ENCODE peak calls at places on chromosome 13, in six cellular contexts. R is NT2/D1, B is thyroid gland, V is uterus, J is cardiac muscle cell, G is fibroblast of lung. Y is an unnamed sample. For H3K9me3, the result is how much of the 10 kb centered on the place peaks cover.

GRCh38 chr13:33080962-33081655 is 64.9 kb downstream of the KL start:
- DNase-seq in G (no peak), J (no peak), V (no peak), R (no peak), B (no peak), Y (no peak)

GRCh38 chr13:36131215-36131930 is at the start of gene DCLK1:
- DNase-seq in G (peak), J (peak), B (peak), V (peak), R (peak), Y (no peak)

GRCh38 chr13:44818016-44818415 is 171.3 kb downstream of the NUFIP1 start:
- DNase-seq in R (no peak), B (no peak), V (no peak), G (no peak), J (no peak), Y (no peak)

GRCh38 chr13:99347335-99347878 is 40.2 kb upstream of the GPR183 start:
- DNase-seq in R (no peak), G (no peak), B (no peak), V (no peak), J (no peak), Y (no peak)

GRCh38 chr13:80716610-80717081 is 375.7 kb upstream of the SPRY2 start:
- DNase-seq in R (peak), G (no peak), B (no peak), V (no peak), J (peak), Y (no peak)

GRCh38 chr13:106373304-106373988 is 162.0 kb downstream of the EFNB2 start:
- DNase-seq in R (no peak), V (no peak), G (peak), J (no peak), B (no peak), Y (no peak)

GRCh38 chr13:106083620-106084350 is 451.7 kb downstream of the EFNB2 start:
- DNase-seq in R (no peak), J (peak), G (peak), V (no peak), B (peak), Y (peak)

GRCh38 chr13:32940601-32941000 is 75.6 kb upstream of the KL start:
- DNase-seq in J (peak), B (no peak), G (peak), R (no peak), V (no peak), Y (no peak)

GRCh38 chr13:59409651-59410200 is 754.0 kb downstream of the DIAPH3 start:
- DNase-seq in B (no peak), G (peak), V (no peak), J (no peak), R (peak), Y (no peak)

GRCh38 chr13:26621731-26622401 is 64.4 kb downstream of the WASF3 start:
- DNase-seq in V (no peak), B (no peak), R (no peak), J (peak), G (no peak), Y (no peak)

GRCh38 chr13:20505405-20506366 is 20.0 kb downstream of the CRYL1 start:
- DNase-seq in V (no peak), R (no peak), B (no peak), J (no peak), G (no peak), Y (no peak)

GRCh38 chr13:80469841-80470378 is 129.0 kb upstream of the SPRY2 start:
- DNase-seq in R (no peak), G (peak), V (peak), B (peak), J (no peak), Y (no peak)

GRCh38 chr13:98301721-98302120 is 124.7 kb upstream of the RNF113B start:
- DNase-seq in B (no peak), R (no peak), J (no peak), V (no peak), G (peak), Y (no peak)

GRCh38 chr13:30577381-30577780 is 40.3 kb upstream of the USPL1 start:
- DNase-seq in V (no peak), G (peak), J (no peak), B (no peak), R (no peak), Y (no peak)

GRCh38 chr13:68099616-68100015 is 869.5 kb upstream of the PCDH9 start:
- DNase-seq in V (no peak), B (no peak), J (no peak), G (peak), R (no peak), Y (no peak)

GRCh38 chr13:109785892-109786450 is 412 bp downstream of the IRS2 start:
- DNase-seq in V (no peak), G (no peak), B (no peak), J (no peak), R (no peak), Y (no peak)

GRCh38 chr13:34943675-34944634 is 1.9 kb downstream of the NBEA start:
- DNase-seq in J (no peak), R (no peak), B (no peak), V (no peak), G (no peak), Y (no peak)
- H3K4me3 ChIP-seq in J (peak), R (peak), B (no peak), V (peak), G (peak), Y (no peak)

DNA sequence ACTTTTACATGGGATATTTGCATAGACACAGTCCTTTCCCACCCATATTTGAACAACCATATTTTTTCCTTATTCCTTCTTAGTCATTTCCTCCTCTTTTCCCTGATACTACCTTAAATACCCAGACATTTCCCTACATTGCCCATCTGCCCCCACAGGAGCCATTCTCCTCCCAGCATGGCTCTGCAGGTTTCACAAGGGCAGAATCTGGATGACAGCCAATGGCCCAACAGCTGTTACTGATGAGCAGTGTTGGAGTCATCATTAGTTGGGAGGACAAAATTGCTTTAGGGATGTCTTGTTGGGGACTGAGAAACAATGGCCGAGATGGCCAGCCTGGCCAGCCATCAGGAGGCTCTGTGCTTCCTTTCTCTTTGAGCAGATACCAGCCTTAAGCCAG is 209.5 kb downstream of the KLF5 start:
- DNase-seq in J (no peak), B (no peak), G (peak), V (no peak), R (no peak), Y (no peak)
- H3K9me3 ChIP-seq in J (under half), B (under half), G (under half), V (under half), R (under half), Y (under half)

DNA sequence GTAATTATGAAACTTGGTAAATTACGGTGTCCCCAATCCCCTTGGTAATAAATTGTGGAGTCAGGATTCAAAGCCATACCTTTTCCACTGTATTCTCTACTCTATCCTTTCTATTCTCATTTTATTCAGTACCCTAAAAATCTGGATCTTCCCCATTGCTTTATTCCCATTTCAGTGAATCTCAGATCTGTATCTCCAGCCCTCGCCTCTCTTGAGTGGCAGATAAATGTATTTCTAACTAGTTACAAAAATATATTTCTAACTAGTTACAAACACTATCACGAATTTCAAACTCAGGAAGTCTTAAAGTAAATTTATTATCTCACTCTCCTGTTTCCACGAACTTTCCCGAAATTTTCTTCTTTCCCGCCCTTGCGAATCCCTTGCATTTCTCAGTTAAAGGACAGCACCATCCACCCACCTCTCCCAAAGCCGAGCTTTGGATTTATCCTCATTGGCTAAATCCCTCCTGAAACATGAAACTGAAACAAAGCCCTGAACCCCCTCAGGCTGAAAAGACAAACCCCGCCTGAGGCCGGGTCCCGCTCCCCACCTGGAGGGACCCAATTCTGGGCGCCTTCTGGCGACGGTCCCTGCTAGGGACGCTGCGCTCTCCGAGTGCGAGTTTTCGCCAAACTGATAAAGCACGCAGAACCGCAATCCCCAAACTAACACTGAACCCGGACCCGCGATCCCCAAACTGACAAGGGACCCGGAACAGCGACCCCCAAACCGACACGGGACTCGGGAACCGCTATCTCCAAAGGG is 164.3 kb upstream of the PABPC3 start:
- DNase-seq in G (no peak), J (peak), V (no peak), B (no peak), R (no peak), Y (no peak)
- H3K4me3 ChIP-seq in G (peak), J (peak), V (no peak), B (no peak), R (no peak), Y (no peak)

GRCh38 chr13:49878682-49879081 is 57.5 kb downstream of the SPRYD7 start:
- DNase-seq in R (no peak), G (no peak), V (no peak), B (no peak), J (no peak), Y (no peak)
- H3K9me3 ChIP-seq in R (under half), G (under half), V (under half), B (under half), J (under half), Y (half or more)

DNA sequence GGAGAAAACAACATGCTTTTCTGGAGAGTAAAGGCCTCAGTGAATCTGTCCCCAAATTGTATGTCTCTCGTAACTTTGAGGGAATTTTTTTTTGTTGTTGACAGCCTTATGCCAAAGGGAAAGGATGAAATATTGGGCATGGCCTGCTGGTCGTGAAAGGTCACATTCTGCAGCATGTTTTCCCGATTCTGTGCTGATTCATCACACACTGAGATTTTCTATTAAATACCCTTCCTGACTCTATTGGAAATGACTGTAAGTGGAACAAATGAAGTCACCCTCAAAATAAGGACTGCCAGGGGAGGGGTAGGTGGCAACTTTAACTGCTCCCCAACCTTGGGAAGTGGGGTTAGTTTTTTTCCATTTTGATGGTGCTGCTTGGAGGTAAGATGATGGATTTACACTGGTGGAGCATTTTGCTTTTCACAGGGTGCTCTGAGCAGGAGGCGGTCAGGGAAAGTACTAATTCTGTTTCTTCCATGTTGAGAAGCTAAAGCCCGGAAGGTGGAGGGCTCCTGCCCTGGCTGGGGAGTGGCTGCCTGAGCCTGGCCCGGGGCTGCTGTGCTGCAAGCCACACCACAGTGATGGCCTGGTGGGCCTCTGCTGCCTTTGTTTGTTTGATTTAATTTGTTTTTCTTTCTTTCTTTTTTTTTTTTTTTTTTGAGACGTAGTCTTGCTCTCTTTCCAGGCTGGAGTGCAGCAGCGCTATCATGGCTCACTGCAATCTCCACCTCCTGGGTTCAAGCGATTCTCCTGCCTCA is 116.8 kb upstream of the SPATA13 start:
- DNase-seq in R (no peak), B (no peak), G (peak), V (no peak), J (no peak), Y (no peak)
- H3K4me3 ChIP-seq in R (no peak), B (no peak), G (no peak), V (no peak), J (no peak), Y (no peak)

Y was measured in Caco-2.